ENCODE peak calls at places on chromosome 15, in nine cellular contexts. Q is A549, O is mesendoderm, D is breast epithelium, M is prostate gland, S is fibroblast of lung, Y is GM23338, B is aorta, L is mucosa of descending colon. I is an unnamed sample. For H3K4me1, the result is how much of the 10 kb centered on the place peaks cover.

GRCh38 chr15:76234337-76234889 is 76.9 kb downstream of the ETFA start:
- DNase-seq in Q (no peak), O (peak), D (no peak), M (no peak), S (no peak), Y (no peak), B (no peak), L (no peak), I (no peak)

GRCh38 chr15:50774450-50774849 is 8.9 kb upstream of the SPPL2A start:
- DNase-seq in Q (no peak), O (no peak), D (no peak), M (no peak), S (no peak), Y (no peak), B (no peak), L (no peak), I (no peak)

GRCh38 chr15:67149859-67150824 is 84.7 kb downstream of the SMAD3 start:
- DNase-seq in Q (peak), O (peak), D (no peak), M (no peak), S (peak), Y (peak), B (peak), L (no peak), I (peak)

GRCh38 chr15:101689901-101690300 is 34.4 kb downstream of the TARS3 start:
- DNase-seq in Q (no peak), O (peak), D (no peak), M (no peak), S (peak), Y (no peak), B (no peak), L (no peak), I (no peak)

GRCh38 chr15:77516786-77517185 is 96.1 kb downstream of the HMG20A start:
- DNase-seq in Q (no peak), O (no peak), D (no peak), M (no peak), S (no peak), Y (no peak), B (no peak), L (no peak), I (no peak)

GRCh38 chr15:32870240-32871033 is 152.6 kb downstream of the GREM1 start:
- DNase-seq in Q (no peak), O (no peak), D (no peak), M (no peak), S (peak), Y (no peak), B (no peak), L (no peak), I (no peak)

GRCh38 chr15:82572986-82573385 is 32.7 kb upstream of the RPS17 start:
- DNase-seq in Q (no peak), O (no peak), D (no peak), M (no peak), S (no peak), Y (no peak), B (no peak), L (no peak), I (no peak)

GRCh38 chr15:75380773-75381172 is 12.4 kb upstream of the MAN2C1 start:
- DNase-seq in Q (no peak), O (no peak), D (no peak), M (no peak), S (no peak), Y (no peak), B (no peak), L (no peak), I (no peak)

GRCh38 chr15:80550219-80550909 is 144.7 kb upstream of the ABHD17C start:
- DNase-seq in Q (no peak), O (no peak), D (no peak), M (no peak), S (peak), Y (no peak), B (no peak), L (no peak), I (no peak)

GRCh38 chr15:35209838-35210237 is 124.7 kb upstream of the NANOGP8 start:
- DNase-seq in Q (no peak), O (no peak), D (no peak), M (no peak), S (no peak), Y (no peak), B (no peak), L (no peak), I (no peak)

GRCh38 chr15:61762682-61763081 is 297.6 kb downstream of the VPS13C start:
- DNase-seq in Q (no peak), O (no peak), D (no peak), M (no peak), S (no peak), Y (no peak), B (no peak), L (no peak), I (no peak)

GRCh38 chr15:93035953-93036810 is 52.8 kb downstream of the RGMA start:
- DNase-seq in Q (peak), O (peak), D (no peak), M (no peak), S (peak), Y (peak), B (peak), L (no peak), I (peak)

GRCh38 chr15:74858366-74858735 is 14.8 kb downstream of the SCAMP2 start:
- DNase-seq in Q (no peak), O (no peak), D (no peak), M (no peak), S (no peak), Y (no peak), B (no peak), L (no peak), I (no peak)

GRCh38 chr15:79084308-79084968 is 6.1 kb downstream of the RASGRF1 start:
- DNase-seq in Q (no peak), O (no peak), D (no peak), M (no peak), S (no peak), Y (no peak), B (peak), L (no peak), I (no peak)

GRCh38 chr15:28017423-28017924 is 81.6 kb downstream of the OCA2 start:
- DNase-seq in Q (no peak), O (peak), D (no peak), M (no peak), S (no peak), Y (peak), B (peak), L (no peak), I (peak)

GRCh38 chr15:66948294-66948693 is 117.1 kb upstream of the SMAD3 start:
- DNase-seq in Q (no peak), O (peak), D (no peak), M (no peak), S (peak), Y (no peak), B (no peak), L (no peak), I (no peak)

GRCh38 chr15:92906563-92907081 is 6.5 kb downstream of the CHD2 start:
- DNase-seq in Q (no peak), O (no peak), D (no peak), M (peak), S (peak), Y (no peak), B (no peak), L (no peak), I (no peak)

GRCh38 chr15:52527898-52528464 is 699 bp downstream of the MYO5A start:
- DNase-seq in Q (peak), O (peak), D (no peak), M (peak), S (peak), Y (peak), B (no peak), L (peak), I (no peak)

DNA sequence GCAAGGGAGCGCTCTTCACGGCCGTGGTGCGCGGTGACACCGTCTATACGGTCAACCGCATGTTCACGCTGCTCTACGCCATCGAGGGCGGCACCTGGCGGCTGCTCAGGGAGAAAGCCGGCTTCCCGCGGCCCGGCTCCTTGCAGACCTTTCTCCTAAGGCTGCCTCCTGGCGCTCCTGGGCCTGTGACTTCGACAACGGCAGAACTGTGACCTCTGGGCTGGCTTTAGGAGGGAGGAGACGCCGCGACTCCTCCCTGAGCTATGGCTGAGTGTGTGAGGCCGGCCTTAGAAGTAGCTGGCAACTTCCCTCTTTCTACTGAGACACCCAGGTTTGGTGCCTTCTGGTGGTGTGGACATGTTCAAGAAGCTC is 1.4 kb downstream of the KBTBD13 start:
- DNase-seq in Q (peak), O (peak), D (no peak), M (no peak), S (peak), Y (peak), B (peak), L (peak), I (peak)
- H3K4me3 ChIP-seq in Q (no peak), O (no peak), D (peak), M (no peak), S (no peak), Y (no peak), B (no peak), L (no peak), I (no peak)

DNA sequence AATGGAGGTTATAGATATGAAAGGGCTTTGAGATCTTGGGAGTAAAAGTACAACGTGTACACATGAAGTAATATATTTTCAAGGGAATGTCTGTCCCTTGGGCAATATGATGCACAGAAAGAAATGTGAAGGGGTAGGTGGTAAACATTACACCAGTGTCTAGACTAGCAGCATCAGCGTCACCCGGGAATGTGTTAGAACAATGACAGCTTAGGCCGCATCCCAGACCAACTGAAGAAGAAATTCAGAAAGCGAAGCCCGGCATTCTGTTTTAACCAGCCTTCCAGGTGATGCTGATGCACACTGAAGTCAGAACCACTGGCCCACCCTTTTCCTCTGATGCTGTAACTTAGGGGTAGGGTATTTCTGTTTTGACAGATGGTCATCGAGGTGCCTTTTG is 6.3 kb downstream of the INAFM2 start:
- DNase-seq in Q (no peak), O (no peak), D (no peak), M (no peak), S (no peak), Y (no peak), B (no peak), L (no peak), I (no peak)
- H3K4me1 ChIP-seq in Q (under half), O (under half), D (under half), M (under half), S (under half), Y (under half), B (under half), L (under half), I (under half)

GRCh38 chr15:98801234-98801561 is 152.9 kb downstream of the IGF1R start:
- DNase-seq in Q (no peak), O (peak), D (no peak), M (no peak), S (no peak), Y (peak), B (no peak), L (no peak), I (no peak)

GRCh38 chr15:98802187-98802586 is 153.8 kb downstream of the IGF1R start:
- DNase-seq in Q (no peak), O (no peak), D (no peak), M (no peak), S (no peak), Y (no peak), B (no peak), L (no peak), I (no peak)

GRCh38 chr15:98799991-98800390 is 151.7 kb downstream of the IGF1R start:
- DNase-seq in Q (no peak), O (peak), D (no peak), M (no peak), S (peak), Y (no peak), B (no peak), L (no peak), I (no peak)

GRCh38 chr15:98799461-98799971 is 151.2 kb downstream of the IGF1R start:
- DNase-seq in Q (peak), O (peak), D (no peak), M (no peak), S (no peak), Y (peak), B (no peak), L (no peak), I (no peak)

DNA sequence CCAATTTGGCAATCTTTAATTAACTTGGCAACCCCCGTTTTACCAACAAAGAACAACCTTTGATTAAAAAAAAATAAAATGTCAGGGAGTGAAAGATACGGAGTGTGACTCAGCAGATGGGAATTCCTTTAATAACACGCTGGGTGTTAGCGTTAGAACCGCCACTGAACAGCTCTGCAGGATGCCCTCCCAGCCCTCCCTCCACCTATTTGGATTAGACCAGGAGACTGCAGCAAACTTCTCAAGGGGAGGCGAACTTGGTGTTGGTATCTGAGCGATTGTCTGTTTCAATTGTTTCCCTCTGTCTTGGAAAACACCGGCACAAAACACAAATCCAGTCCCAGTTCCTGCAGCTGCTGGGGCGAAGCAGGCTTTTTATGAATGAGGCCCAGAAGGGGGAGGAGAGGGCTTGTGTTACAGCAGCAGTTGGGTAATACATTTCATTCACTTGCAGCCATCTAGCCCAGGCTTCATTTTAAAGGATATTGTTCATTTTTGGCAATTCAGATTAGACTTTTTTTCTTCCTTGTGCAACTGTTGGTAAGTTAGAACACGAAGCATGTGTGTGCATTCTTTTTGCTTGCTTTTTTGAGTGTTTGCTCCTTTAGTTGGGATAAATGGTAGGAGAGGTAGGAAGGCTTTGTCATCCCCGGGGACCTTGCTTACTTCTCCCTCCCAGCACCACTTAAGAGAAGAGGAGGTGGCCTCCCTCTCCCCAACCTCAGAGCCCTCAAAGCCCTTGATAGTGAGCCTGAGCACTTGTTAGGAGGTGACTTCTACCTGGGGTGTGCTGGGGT is 152.3 kb downstream of the IGF1R start:
- DNase-seq in Q (peak), O (peak), D (no peak), M (peak), S (peak), Y (peak), B (no peak), L (no peak), I (peak)
- H3K4me3 ChIP-seq in Q (peak), O (no peak), D (peak), M (no peak), S (no peak), Y (peak), B (no peak), L (no peak), I (no peak)

DNA sequence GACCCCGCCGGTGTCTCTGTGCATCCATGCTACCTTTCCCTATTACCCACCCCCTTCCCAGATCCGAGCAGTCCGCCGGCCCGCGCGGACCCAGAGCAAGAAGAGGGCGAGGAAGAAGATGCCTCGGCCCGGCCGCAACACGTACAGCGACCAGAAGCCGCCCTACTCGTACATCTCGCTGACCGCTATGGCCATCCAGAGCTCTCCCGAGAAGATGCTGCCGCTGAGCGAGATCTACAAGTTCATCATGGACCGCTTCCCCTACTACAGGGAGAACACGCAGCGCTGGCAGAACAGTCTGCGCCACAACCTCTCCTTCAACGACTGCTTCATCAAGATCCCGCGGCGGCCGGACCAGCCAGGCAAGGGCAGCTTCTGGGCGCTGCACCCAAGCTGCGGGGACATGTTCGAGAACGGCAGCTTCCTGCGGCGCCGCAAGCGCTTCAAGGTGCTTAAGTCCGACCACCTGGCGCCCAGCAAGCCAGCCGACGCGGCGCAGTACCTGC is 788 bp downstream of the FOXB1 start:
- DNase-seq in Q (no peak), O (peak), D (no peak), M (no peak), S (peak), Y (peak), B (peak), L (no peak), I (peak)
- H3K4me1 ChIP-seq in Q (under half), O (under half), D (under half), M (under half), S (under half), Y (half or more), B (under half), L (under half), I (under half)

GRCh38 chr15:68650901-68651709 is 72.3 kb downstream of the CORO2B start:
- DNase-seq in Q (peak), O (peak), D (no peak), M (no peak), S (no peak), Y (peak), B (peak), L (peak), I (peak)
- H3K4me3 ChIP-seq in Q (no peak), O (no peak), D (no peak), M (no peak), S (no peak), Y (peak), B (no peak), L (no peak), I (no peak)

GRCh38 chr15:55279100-55279745 is 10.4 kb downstream of the RAB27A start:
- DNase-seq in Q (no peak), O (no peak), D (no peak), M (no peak), S (no peak), Y (no peak), B (no peak), L (no peak), I (no peak)

GRCh38 chr15:55281517-55282227 is 7.9 kb downstream of the RAB27A start:
- DNase-seq in Q (no peak), O (no peak), D (no peak), M (no peak), S (no peak), Y (no peak), B (no peak), L (no peak), I (no peak)

GRCh38 chr15:55277715-55278114 is 11.9 kb downstream of the RAB27A start:
- DNase-seq in Q (no peak), O (no peak), D (no peak), M (no peak), S (no peak), Y (no peak), B (no peak), L (no peak), I (no peak)

GRCh38 chr15:55282284-55282833 is 7.3 kb downstream of the RAB27A start:
- DNase-seq in Q (no peak), O (peak), D (no peak), M (no peak), S (peak), Y (no peak), B (no peak), L (no peak), I (no peak)

DNA sequence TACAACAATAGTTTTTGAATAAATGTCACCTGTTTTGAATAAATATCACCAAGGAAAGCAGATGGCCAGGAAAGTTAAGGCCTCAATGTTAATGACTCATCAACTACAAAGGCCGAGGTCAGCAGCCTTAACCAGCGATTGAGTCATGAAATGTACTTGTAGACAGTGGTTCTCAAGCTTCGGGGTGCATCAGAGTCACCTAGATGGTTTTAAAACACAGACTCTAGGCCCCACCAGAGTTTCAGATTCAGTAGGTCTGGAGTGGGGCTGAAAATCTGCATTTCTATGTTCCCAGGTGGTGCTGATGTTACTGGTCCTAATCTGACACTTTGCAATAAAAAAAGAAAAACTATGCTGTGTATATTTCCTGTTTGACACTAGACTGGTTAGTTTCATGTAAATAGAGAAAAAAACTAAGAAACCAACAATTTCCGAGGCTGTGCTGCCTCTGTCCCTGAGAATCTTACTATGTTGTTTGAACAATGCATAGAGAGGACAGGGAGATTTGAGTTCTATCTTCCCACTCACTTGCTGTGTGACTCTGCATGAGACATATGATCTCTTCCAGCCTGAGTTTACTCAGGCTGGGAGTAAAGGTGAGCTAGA is 9.8 kb downstream of the RAB27A start:
- DNase-seq in Q (peak), O (peak), D (no peak), M (no peak), S (peak), Y (no peak), B (no peak), L (no peak), I (no peak)
- H3K4me1 ChIP-seq in Q (under half), O (under half), D (under half), M (under half), S (under half), Y (under half), B (under half), L (under half), I (half or more)

DNA sequence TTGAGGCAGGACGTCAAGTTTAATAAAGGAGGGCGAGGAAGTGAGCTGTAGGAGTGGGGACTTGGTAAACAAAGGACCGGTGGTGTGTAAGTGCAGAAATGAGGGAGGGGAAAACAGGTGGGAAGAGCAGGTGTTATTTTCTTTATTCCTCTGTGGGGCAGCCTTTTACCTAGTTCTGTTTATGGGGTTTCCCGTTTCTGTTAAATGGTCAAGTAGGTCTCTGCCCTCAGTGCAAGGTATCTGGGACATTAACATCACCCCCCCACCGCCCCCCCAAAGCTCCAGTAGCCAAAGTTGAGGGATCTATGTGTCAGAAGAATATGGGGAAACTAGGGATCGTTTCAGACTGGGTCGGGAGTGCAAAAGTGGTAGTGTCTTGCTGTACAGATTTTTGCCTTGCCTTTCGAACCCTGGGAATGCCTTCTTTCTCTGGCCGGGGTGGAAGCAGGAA is 898 bp downstream of the MGA start:
- DNase-seq in Q (no peak), O (no peak), D (no peak), M (no peak), S (no peak), Y (peak), B (no peak), L (no peak), I (no peak)
- H3K4me3 ChIP-seq in Q (peak), O (peak), D (peak), M (peak), S (peak), Y (peak), B (peak), L (no peak), I (peak)

GRCh38 chr15:68992696-68993095 is 21.8 kb upstream of the NOX5 start:
- DNase-seq in Q (no peak), O (no peak), D (no peak), M (no peak), S (no peak), Y (no peak), B (no peak), L (no peak), I (no peak)
- H3K4me1 ChIP-seq in Q (under half), O (under half), D (under half), M (under half), S (under half), Y (under half), B (under half), L (under half), I (under half)

I was measured in left lung.